ENCODE peak calls at places on chromosome 2, in five cellular contexts. G, M, N, I and V are unnamed samples.

GRCh38 chr2:65710779-65711295 is 278.4 kb upstream of the SPRED2 start:
- DNase-seq in G (peak; percentile 19), M (no peak), N (no peak), I (no peak), V (peak; percentile 66)

GRCh38 chr2:35462226-35462983 is 893.2 kb upstream of the CRIM1 start:
- DNase-seq in G (no peak), M (no peak), N (no peak), I (no peak), V (no peak)

GRCh38 chr2:182554950-182555349 is 128.1 kb upstream of the PDE1A start:
- DNase-seq in G (no peak), M (no peak), N (no peak), I (no peak), V (no peak)

GRCh38 chr2:226483745-226484619 is 315.6 kb downstream of the IRS1 start:
- DNase-seq in G (peak; percentile 10), M (no peak), N (no peak), I (no peak), V (no peak)

GRCh38 chr2:229477269-229477668 is 206.2 kb upstream of the PID1 start:
- DNase-seq in G (no peak), M (no peak), N (no peak), I (no peak), V (no peak)

GRCh38 chr2:44560352-44560751 is 198.6 kb downstream of the CAMKMT start:
- DNase-seq in G (peak; percentile 24), M (no peak), N (no peak), I (no peak), V (no peak)

GRCh38 chr2:25566094-25566493 is 107.3 kb downstream of the DTNB start:
- DNase-seq in G (no peak), M (no peak), N (no peak), I (no peak), V (no peak)

GRCh38 chr2:241417626-241418025 is 61.5 kb downstream of the FARP2 start:
- DNase-seq in G (no peak), M (no peak), N (no peak), I (no peak), V (no peak)